ENCODE peak calls at places on chromosome 7, in eight cellular contexts. D is dorsolateral prefrontal cortex, P is IMR-90, H is progenitor cell of endocrine pancreas, B is vagina, F is endothelial cell, G is Peyer's patch, M is astrocyte. T is an unnamed sample.

GRCh38 chr7:92415225-92415624 is 32.1 kb upstream of the GATAD1 start:
- DNase-seq in F (no peak), P (peak; percentile 12), G (no peak), M (no peak), H (no peak), B (no peak), D (no peak), T (no peak)

GRCh38 chr7:26698806-26699205 is 165.6 kb downstream of the SKAP2 start:
- DNase-seq in D (no peak), M (no peak), F (no peak), B (no peak), H (no peak), P (no peak), G (no peak), T (no peak)

GRCh38 chr7:134907639-134908038 is 78.7 kb upstream of the AGBL3 start:
- DNase-seq in G (no peak), P (no peak), M (peak; percentile 79), B (no peak), D (no peak), F (no peak), H (no peak), T (no peak)

GRCh38 chr7:77455334-77455733 is 39.2 kb upstream of the GSAP start:
- DNase-seq in G (no peak), B (no peak), P (peak; percentile 97), M (peak; percentile 79), F (no peak), D (peak; percentile 47), H (no peak), T (no peak)

GRCh38 chr7:96663457-96663856 is 46.2 kb downstream of the SEM1 start:
- DNase-seq in D (no peak), P (no peak), F (no peak), H (no peak), G (no peak), B (no peak), M (no peak), T (no peak)

GRCh38 chr7:94348142-94348541 is 46.6 kb upstream of the COL1A2 start:
- DNase-seq in M (peak; percentile 95), H (no peak), B (no peak), F (no peak), D (no peak), G (no peak), P (peak; percentile 95), T (no peak)

GRCh38 chr7:45358277-45358676 is 200.7 kb downstream of the RAMP3 start:
- DNase-seq in P (no peak), G (no peak), B (no peak), M (no peak), F (no peak), D (no peak), H (no peak), T (no peak)

GRCh38 chr7:158885624-158886023 is 29.3 kb downstream of the DYNC2I1 start:
- DNase-seq in G (no peak), M (no peak), H (no peak), D (no peak), B (no peak), F (no peak), P (peak; percentile 6), T (no peak)

GRCh38 chr7:98617960-98618418 is 904 bp downstream of the NPTX2 start:
- DNase-seq in P (no peak), D (no peak), H (no peak), M (no peak), B (no peak), G (no peak), F (no peak), T (no peak)

GRCh38 chr7:107958764-107959526 is 44.0 kb downstream of the LAMB1 start:
- DNase-seq in P (peak; percentile 90), M (peak; percentile 79), F (no peak), B (no peak), H (no peak), D (no peak), G (no peak), T (no peak)

GRCh38 chr7:155299539-155300202 is 2.0 kb downstream of the INSIG1 start:
- DNase-seq in H (no peak), M (no peak), D (no peak), F (no peak), P (no peak), G (no peak), B (peak; percentile 82), T (no peak)

GRCh38 chr7:80210400-80210799 is 75.8 kb downstream of the GNAI1 start:
- DNase-seq in G (no peak), H (no peak), D (no peak), M (no peak), F (no peak), B (no peak), P (peak; percentile 33), T (no peak)

GRCh38 chr7:106775552-106775936 is 89.5 kb upstream of the PIK3CG start:
- DNase-seq in G (no peak), P (peak; percentile 86), D (no peak), F (no peak), M (peak; percentile 84), H (no peak), B (no peak), T (no peak)

GRCh38 chr7:27129729-27130539 is 623 bp downstream of the HOXA4 start:
- DNase-seq in B (no peak), H (no peak), G (peak; percentile 80), M (no peak), P (no peak), F (no peak), D (no peak), T (no peak)

GRCh38 chr7:93601363-93601762 is 26.8 kb upstream of the CALCR start:
- DNase-seq in D (no peak), H (no peak), M (no peak), G (no peak), F (no peak), P (no peak), B (no peak), T (no peak)

GRCh38 chr7:116984917-116985316 is 31.6 kb downstream of the ST7 start:
- DNase-seq in M (no peak), D (no peak), H (no peak), F (no peak), P (peak; percentile 28), G (no peak), B (no peak), T (no peak)

DNA sequence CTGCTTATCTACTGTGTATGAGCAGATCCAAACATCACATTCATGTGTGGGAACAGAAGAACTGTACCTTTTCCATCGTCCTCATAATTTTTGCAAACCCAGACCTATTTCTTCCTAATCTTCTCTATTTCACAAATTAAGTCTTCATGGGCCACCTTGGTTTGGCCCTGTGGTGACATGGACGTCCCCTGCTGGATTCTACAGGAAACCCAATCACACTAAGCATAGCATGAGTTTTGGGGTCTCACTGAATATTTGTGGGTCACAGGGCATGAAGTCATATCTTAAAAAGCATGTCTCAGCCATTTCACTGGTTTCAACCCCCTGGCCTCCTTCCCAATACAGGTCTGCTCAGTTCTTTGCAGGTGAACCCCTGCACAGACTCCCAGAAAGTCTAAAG is 35.8 kb upstream of the CDCA7L start:
- DNase-seq in P (no peak), F (no peak), M (no peak), H (no peak), G (no peak), B (no peak), D (no peak), T (no peak)
- TF ChIP-seq CTCF in P (no peak), F (no peak), M (no peak), H (no peak), G (no peak), B (no peak), D (no peak), T (no peak)

GRCh38 chr7:124130-124949 is 68.0 kb upstream of the FAM20C start:
- DNase-seq in G (peak; percentile 27), P (no peak), M (no peak), H (no peak), D (no peak), B (peak; percentile 54), F (no peak), T (no peak)
- TF ChIP-seq CTCF in G (no peak), P (no peak), M (no peak), H (no peak), D (no peak), B (no peak), F (no peak), T (no peak)

DNA sequence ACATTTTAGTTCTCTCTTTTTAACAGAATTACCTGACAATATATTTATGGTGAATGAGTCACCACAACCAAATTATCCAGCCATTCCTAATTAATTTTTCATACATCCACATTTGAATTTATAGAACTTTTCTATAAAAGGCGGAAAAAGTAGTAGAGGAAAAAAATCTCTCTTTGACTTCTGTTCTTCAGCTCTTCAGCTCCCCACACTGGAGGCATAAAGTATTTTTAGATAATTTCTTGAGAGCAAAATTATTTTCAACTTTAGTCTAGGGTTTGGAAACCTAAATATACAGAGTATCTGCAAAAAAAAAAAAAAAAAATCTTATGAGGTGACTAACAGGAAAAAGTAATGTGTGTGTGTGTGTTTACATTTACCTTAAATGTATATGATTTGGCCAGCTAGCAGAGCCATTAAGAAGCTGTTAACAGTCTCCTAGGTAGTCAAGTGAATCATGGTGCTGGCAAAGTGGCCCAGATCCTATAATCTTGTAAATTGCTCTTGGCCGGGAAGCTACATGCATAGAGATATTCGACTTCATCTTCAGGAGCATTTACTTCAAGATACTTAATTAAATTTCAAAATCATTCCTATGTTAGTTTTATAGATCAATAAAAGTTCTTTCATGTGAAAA is 383.1 kb upstream of the STEAP1 start:
- DNase-seq in G (no peak), F (no peak), H (no peak), P (no peak), B (no peak), M (no peak), D (no peak), T (no peak)
- TF ChIP-seq CTCF in G (no peak), F (no peak), H (peak; percentile 28), P (no peak), B (no peak), M (no peak), D (no peak), T (peak; percentile 44)

GRCh38 chr7:18693826-18694225 is 198.3 kb downstream of the HDAC9 start:
- DNase-seq in F (no peak), M (no peak), D (no peak), B (no peak), G (no peak), H (no peak), P (no peak), T (no peak)

GRCh38 chr7:18694484-18694883 is 198.9 kb downstream of the HDAC9 start:
- DNase-seq in H (no peak), G (no peak), M (no peak), B (no peak), P (no peak), D (no peak), F (no peak), T (no peak)

GRCh38 chr7:18694911-18695310 is 199.4 kb downstream of the HDAC9 start:
- DNase-seq in M (no peak), P (no peak), D (no peak), B (no peak), F (no peak), H (no peak), G (no peak), T (no peak)

GRCh38 chr7:18689535-18689934 is 194.0 kb downstream of the HDAC9 start:
- DNase-seq in F (no peak), M (peak; percentile 23), B (no peak), D (no peak), G (no peak), P (no peak), H (no peak), T (no peak)

DNA sequence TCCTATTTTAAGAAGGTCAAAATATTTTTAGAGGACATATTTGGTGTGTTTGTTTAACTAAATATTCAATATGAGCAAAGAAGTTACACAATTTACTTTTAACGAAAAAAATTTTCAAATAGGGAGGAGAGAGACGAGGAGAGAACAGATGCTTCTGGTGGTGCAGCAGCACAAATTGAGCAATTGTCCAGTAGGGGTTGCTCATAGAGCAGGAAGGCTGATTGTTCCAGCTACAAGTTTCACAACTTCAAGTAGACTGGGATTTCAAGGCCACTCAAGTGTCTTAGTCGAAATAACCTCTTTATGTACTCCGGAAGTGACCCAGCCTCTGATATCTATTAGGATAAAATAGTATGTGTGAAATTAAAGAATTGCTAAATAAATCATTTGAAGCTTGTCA is 197.9 kb downstream of the HDAC9 start:
- DNase-seq in M (peak; percentile 64), G (no peak), F (peak; percentile 9), H (no peak), P (peak; percentile 89), D (no peak), B (no peak), T (no peak)
- TF ChIP-seq CTCF in M (peak; percentile 64), G (no peak), F (no peak), H (peak; percentile 57), P (peak; percentile 91), D (peak; percentile 26), B (no peak), T (peak; percentile 65)

T was measured in neural crest cell.